ENCODE peak calls at places on chromosomes 4 and X, in five cellular contexts. F, U, B, H and L are unnamed samples.
A peak's percentile ranks its signal among the peaks of the same experiment; 100 is the strongest.

GRCh38 chr4:173121044-173121685 is 47.4 kb upstream of the GALNT7 start:
- DNase-seq in F (peak; percentile 2), U (peak; percentile 16), B (peak; percentile 45), H (no peak), L (peak; percentile 62)

GRCh38 chrX:149877636-149878035 is 3.3 kb upstream of the MAGEA8 start:
- DNase-seq in F (peak; percentile 56), U (no peak), B (peak; percentile 33), H (no peak), L (peak; percentile 65)

GRCh38 chrX:48617542-48618340 is 20.4 kb downstream of the WDR13 start:
- DNase-seq in F (peak; percentile 4), U (no peak), B (peak; percentile 6), H (no peak), L (no peak)

GRCh38 chr4:836781-837301 is 10.9 kb upstream of the CPLX1 start:
- DNase-seq in F (no peak), U (no peak), B (no peak), H (no peak), L (no peak)

GRCh38 chr4:768076-768475 is 57.9 kb downstream of the CPLX1 start:
- DNase-seq in F (no peak), U (no peak), B (no peak), H (no peak), L (no peak)

GRCh38 chrX:124388562-124388961 is 42.2 kb downstream of the SH2D1A start:
- DNase-seq in F (peak; percentile 39), U (peak; percentile 67), B (no peak), H (peak; percentile 32), L (peak; percentile 34)

GRCh38 chr4:156346959-156347385 is 393.3 kb upstream of the CTSO start:
- DNase-seq in F (no peak), U (peak; percentile 10), B (no peak), H (no peak), L (no peak)

GRCh38 chr4:185479507-185479971 is 8.0 kb upstream of the CCDC110 start:
- DNase-seq in F (no peak), U (no peak), B (no peak), H (no peak), L (peak; percentile 19)

GRCh38 chrX:3627579-3627978 is 85.9 kb downstream of the PRKX start:
- DNase-seq in F (no peak), U (no peak), B (no peak), H (no peak), L (no peak)

GRCh38 chrX:56793112-56793430 is 64.0 kb downstream of the NBDY start:
- DNase-seq in F (no peak), U (no peak), B (no peak), H (no peak), L (no peak)

GRCh38 chr4:173367946-173368345 is 2.8 kb upstream of the SAP30 start:
- DNase-seq in F (peak; percentile 29), U (no peak), B (peak; percentile 12), H (no peak), L (peak; percentile 42)

GRCh38 chrX:115494133-115494532 is 66.8 kb upstream of the PLS3 start:
- DNase-seq in F (no peak), U (peak; percentile 62), B (no peak), H (no peak), L (no peak)

GRCh38 chr4:186693159-186693815 is 30.4 kb downstream of the FAT1 start:
- DNase-seq in F (peak; percentile 79), U (no peak), B (peak; percentile 83), H (no peak), L (peak; percentile 78)

GRCh38 chr4:76504613-76505465 is 69.8 kb downstream of the SHROOM3 start:
- DNase-seq in F (peak; percentile 66), U (peak; percentile 53), B (peak; percentile 35), H (no peak), L (peak; percentile 61)

GRCh38 chrX:38206542-38206941 is 14.1 kb downstream of the SRPX start:
- DNase-seq in F (peak; percentile 36), U (no peak), B (no peak), H (no peak), L (no peak)

GRCh38 chr4:80500593-80500992 is 165.1 kb downstream of the CFAP299 start:
- DNase-seq in F (no peak), U (no peak), B (no peak), H (no peak), L (no peak)

GRCh38 chr4:169823685-169824084 is 65.9 kb upstream of the HPF1 start:
- DNase-seq in F (peak; percentile 55), U (peak; percentile 87), B (peak; percentile 55), H (no peak), L (peak; percentile 58)

GRCh38 chrX:107429090-107429489 is 20.4 kb upstream of the FRMPD3 start:
- DNase-seq in F (peak; percentile 36), U (peak; percentile 13), B (no peak), H (peak; percentile 10), L (peak; percentile 18)

GRCh38 chr4:111492501-111492900 is 652.8 kb upstream of the FAM241A start:
- DNase-seq in F (no peak), U (no peak), B (no peak), H (no peak), L (no peak)

GRCh38 chr4:38516194-38516593 is 147.8 kb upstream of the KLF3 start:
- DNase-seq in F (no peak), U (no peak), B (no peak), H (no peak), L (peak; percentile 34)

GRCh38 chrX:136157187-136157586 is 9.9 kb downstream of the FHL1 start:
- DNase-seq in F (no peak), U (no peak), B (no peak), H (no peak), L (no peak)

GRCh38 chrX:76850851-76851250 is 423.3 kb downstream of the MAGEE1 start:
- DNase-seq in F (no peak), U (peak; percentile 13), B (no peak), H (no peak), L (no peak)

GRCh38 chrX:137363559-137363958 is 202.4 kb upstream of the ZIC3 start:
- DNase-seq in F (no peak), U (peak; percentile 2), B (no peak), H (no peak), L (no peak)

GRCh38 chr4:174983128-174983750 is 65.1 kb downstream of the ADAM29 start:
- DNase-seq in F (no peak), U (peak; percentile 58), B (no peak), H (no peak), L (no peak)

GRCh38 chrX:78322863-78323262 is 4.5 kb downstream of the CYSLTR1 start:
- DNase-seq in F (no peak), U (no peak), B (no peak), H (no peak), L (no peak)

GRCh38 chr4:73836373-73837269 is at the start of gene CXCL6:
- DNase-seq in F (peak; percentile 61), U (peak; percentile 74), B (no peak), H (no peak), L (no peak)

GRCh38 chr4:82482387-82482786 is 52.0 kb downstream of the ENOPH1 start:
- DNase-seq in F (no peak), U (no peak), B (no peak), H (no peak), L (no peak)

GRCh38 chrX:15525664-15526416 is 25.2 kb downstream of the BMX start:
- DNase-seq in F (peak; percentile 1), U (no peak), B (no peak), H (no peak), L (peak; percentile 10)